ENCODE peak calls at places on chromosomes 6 and 20, in five cellular contexts. B is fibroblast of villous mesenchyme; K is colonic mucosa; I is kidney glomerular epithelial cell; S is stimulated activated CD4-positive, alpha-beta T cell treated with anti-CD3 and anti-CD28 coated beads, Interleukin-15, amount 100 ng/mL, for 1 hour. J is an unnamed sample.

GRCh38 chr6:160238234-160238633 is 20.4 kb downstream of the SLC22A2 start:
- DNase-seq in B (no peak), K (no peak), S (no peak), I (peak), J (no peak)

GRCh38 chr20:50624351-50625016 is 66.9 kb downstream of the RIPOR3 start:
- DNase-seq in K (no peak), B (no peak), I (peak), S (no peak), J (no peak)

GRCh38 chr6:33761922-33762629 is 15.4 kb upstream of the IP6K3 start:
- DNase-seq in I (no peak), B (peak), K (peak), S (no peak), J (no peak)

GRCh38 chr20:51767867-51768758 is at the start of gene ATP9A:
- DNase-seq in B (peak), S (no peak), K (peak), I (no peak), J (no peak)

GRCh38 chr20:4046311-4046924 is 31.1 kb upstream of the RNF24 start:
- DNase-seq in B (no peak), S (no peak), I (no peak), K (no peak), J (no peak)

GRCh38 chr20:63216849-63217471 is 1.0 kb upstream of the YTHDF1 start:
- DNase-seq in S (no peak), I (no peak), B (no peak), K (no peak), J (no peak)

GRCh38 chr20:46708172-46708860 is 1.1 kb upstream of the SLC2A10 start:
- DNase-seq in B (no peak), K (peak), S (no peak), I (no peak), J (no peak)

GRCh38 chr6:74519172-74519571 is 686.7 kb downstream of the COL12A1 start:
- DNase-seq in B (peak), I (peak), K (no peak), S (no peak), J (no peak)

GRCh38 chr20:53917145-53918009 is 153.0 kb downstream of the BCAS1 start:
- DNase-seq in I (no peak), B (peak), S (no peak), K (peak), J (no peak)

GRCh38 chr20:63700199-63701050 is 4.0 kb downstream of the TNFRSF6B start:
- DNase-seq in B (no peak), K (no peak), S (no peak), I (no peak), J (no peak)

GRCh38 chr6:105485456-105485855 is 82.6 kb upstream of the PREP start:
- DNase-seq in S (no peak), B (no peak), I (no peak), K (no peak), J (no peak)

GRCh38 chr6:159988983-159989454 is 20.1 kb downstream of the IGF2R start:
- DNase-seq in K (no peak), I (peak), S (no peak), B (peak), J (peak)

GRCh38 chr6:96760153-96760687 is 77.1 kb downstream of the GPR63 start:
- DNase-seq in B (no peak), K (no peak), S (no peak), I (no peak), J (no peak)

J was measured in keratinocyte.